ENCODE peak calls at places on chromosome 17, in ten cellular contexts. Z is body of pancreas, U is NB4, K is A549, R is transverse colon, Q is stomach, E is upper lobe of left lung, L is thyroid gland, V is sigmoid colon, C is testis. D is an unnamed sample.

GRCh38 chr17:74631468-74632195 is 8.1 kb upstream of the CD300E start:
- DNase-seq in Z (no peak), U (peak), K (no peak), R (no peak), Q (no peak), E (no peak), L (peak), V (no peak), C (no peak), D (no peak)

GRCh38 chr17:14373587-14374259 is 72.8 kb downstream of the HS3ST3B1 start:
- DNase-seq in Z (no peak), U (no peak), K (peak), R (no peak), Q (no peak), E (no peak), L (no peak), V (no peak), C (no peak), D (no peak)

GRCh38 chr17:36907407-36907806 is 29.9 kb upstream of the LHX1 start:
- DNase-seq in Z (no peak), U (no peak), K (no peak), R (no peak), Q (no peak), E (no peak), L (no peak), V (no peak), C (no peak), D (no peak)

GRCh38 chr17:29571883-29572681 is 3.6 kb downstream of the TP53I13 start:
- DNase-seq in Z (peak), U (peak), K (no peak), R (peak), Q (peak), E (no peak), L (peak), V (peak), C (peak), D (no peak)

GRCh38 chr17:33039874-33040273 is 48.2 kb downstream of the SPACA3 start:
- DNase-seq in Z (no peak), U (no peak), K (peak), R (no peak), Q (no peak), E (no peak), L (no peak), V (no peak), C (no peak), D (no peak)

GRCh38 chr17:40075216-40076100 is 12.7 kb downstream of the THRA start:
- DNase-seq in Z (peak), U (peak), K (peak), R (peak), Q (peak), E (no peak), L (peak), V (peak), C (peak), D (no peak)

GRCh38 chr17:75457047-75457654 is 716 bp downstream of the TMEM94 start:
- DNase-seq in Z (peak), U (peak), K (peak), R (no peak), Q (peak), E (peak), L (peak), V (no peak), C (peak), D (no peak)

GRCh38 chr17:56604691-56605090 is 11.2 kb downstream of the NOG start:
- DNase-seq in Z (no peak), U (peak), K (no peak), R (no peak), Q (no peak), E (no peak), L (no peak), V (no peak), C (no peak), D (no peak)

GRCh38 chr17:19288453-19288852 is 51.3 kb downstream of the EPN2 start:
- DNase-seq in Z (no peak), U (no peak), K (peak), R (no peak), Q (no peak), E (no peak), L (peak), V (no peak), C (no peak), D (no peak)

GRCh38 chr17:9671559-9671958 is 26.2 kb downstream of the USP43 start:
- DNase-seq in Z (no peak), U (no peak), K (no peak), R (no peak), Q (no peak), E (no peak), L (no peak), V (no peak), C (no peak), D (no peak)

GRCh38 chr17:32100971-32101631 is 41.2 kb upstream of the RHOT1 start:
- DNase-seq in Z (peak), U (no peak), K (no peak), R (peak), Q (peak), E (no peak), L (no peak), V (no peak), C (no peak), D (no peak)

GRCh38 chr17:3885970-3886369 is 6.9 kb downstream of the CAMKK1 start:
- DNase-seq in Z (no peak), U (peak), K (peak), R (no peak), Q (no peak), E (no peak), L (no peak), V (no peak), C (no peak), D (no peak)

GRCh38 chr17:63919311-63919723 is 678 bp upstream of the GH1 start:
- DNase-seq in Z (peak), U (peak), K (peak), R (peak), Q (peak), E (no peak), L (peak), V (peak), C (peak), D (peak)

GRCh38 chr17:40490289-40490853 is 11.1 kb downstream of the TNS4 start:
- DNase-seq in Z (peak), U (peak), K (peak), R (peak), Q (no peak), E (no peak), L (peak), V (peak), C (peak), D (no peak)

GRCh38 chr17:47776330-47777197 is 43.5 kb downstream of the TBX21 start:
- DNase-seq in Z (peak), U (peak), K (peak), R (peak), Q (no peak), E (no peak), L (no peak), V (no peak), C (no peak), D (peak)

GRCh38 chr17:42518755-42519545 is 17.1 kb upstream of the NAGLU start:
- DNase-seq in Z (peak), U (no peak), K (peak), R (peak), Q (peak), E (no peak), L (no peak), V (peak), C (peak), D (no peak)

GRCh38 chr17:63772801-63773271 is 561 bp downstream of the CCDC47 start:
- DNase-seq in Z (no peak), U (peak), K (peak), R (peak), Q (no peak), E (no peak), L (no peak), V (no peak), C (peak), D (no peak)

GRCh38 chr17:32486701-32487459 is at the start of gene CDK5R1:
- DNase-seq in Z (peak), U (peak), K (peak), R (peak), Q (peak), E (peak), L (peak), V (no peak), C (peak), D (peak)

GRCh38 chr17:62790554-62790953 is 17.6 kb downstream of the MARCHF10 start:
- DNase-seq in Z (no peak), U (no peak), K (peak), R (no peak), Q (no peak), E (no peak), L (no peak), V (no peak), C (no peak), D (no peak)

GRCh38 chr17:64502809-64503208 is 3.3 kb downstream of the DDX5 start:
- DNase-seq in Z (no peak), U (no peak), K (no peak), R (no peak), Q (no peak), E (no peak), L (no peak), V (no peak), C (no peak), D (no peak)

GRCh38 chr17:56570199-56570598 is 23.3 kb upstream of the NOG start:
- DNase-seq in Z (no peak), U (no peak), K (no peak), R (no peak), Q (no peak), E (no peak), L (no peak), V (no peak), C (no peak), D (no peak)

GRCh38 chr17:81646869-81647600 is 9.3 kb downstream of the PDE6G start:
- DNase-seq in Z (no peak), U (no peak), K (no peak), R (no peak), Q (no peak), E (no peak), L (no peak), V (no peak), C (no peak), D (no peak)

GRCh38 chr17:78993241-78993956 is 13.7 kb upstream of the LGALS3BP start:
- DNase-seq in Z (peak), U (peak), K (peak), R (peak), Q (peak), E (peak), L (peak), V (peak), C (peak), D (peak)

GRCh38 chr17:55845385-55845784 is 94.5 kb downstream of the PCTP start:
- DNase-seq in Z (peak), U (no peak), K (peak), R (peak), Q (peak), E (peak), L (peak), V (peak), C (peak), D (peak)

GRCh38 chr17:44214230-44214494 is 5.3 kb downstream of the UBTF start:
- DNase-seq in Z (no peak), U (no peak), K (no peak), R (no peak), Q (no peak), E (no peak), L (no peak), V (no peak), C (no peak), D (no peak)

GRCh38 chr17:68939195-68939594 is 16.0 kb downstream of the ABCA8 start:
- DNase-seq in Z (no peak), U (no peak), K (no peak), R (no peak), Q (no peak), E (no peak), L (no peak), V (no peak), C (no peak), D (no peak)

GRCh38 chr17:68942389-68942788 is 12.8 kb downstream of the ABCA8 start:
- DNase-seq in Z (no peak), U (no peak), K (no peak), R (no peak), Q (no peak), E (no peak), L (no peak), V (no peak), C (no peak), D (no peak)

GRCh38 chr17:68943123-68943811 is 11.9 kb downstream of the ABCA8 start:
- DNase-seq in Z (no peak), U (no peak), K (no peak), R (no peak), Q (no peak), E (no peak), L (no peak), V (no peak), C (no peak), D (no peak)

GRCh38 chr17:68937890-68938514 is 17.2 kb downstream of the ABCA8 start:
- DNase-seq in Z (no peak), U (no peak), K (no peak), R (no peak), Q (no peak), E (no peak), L (no peak), V (no peak), C (no peak), D (no peak)
- TF ChIP-seq POLR2A in Z (no peak), U (no peak), K (no peak), R (no peak), Q (no peak), E (no peak), L (no peak), V (no peak), C (no peak), D (no peak)

DNA sequence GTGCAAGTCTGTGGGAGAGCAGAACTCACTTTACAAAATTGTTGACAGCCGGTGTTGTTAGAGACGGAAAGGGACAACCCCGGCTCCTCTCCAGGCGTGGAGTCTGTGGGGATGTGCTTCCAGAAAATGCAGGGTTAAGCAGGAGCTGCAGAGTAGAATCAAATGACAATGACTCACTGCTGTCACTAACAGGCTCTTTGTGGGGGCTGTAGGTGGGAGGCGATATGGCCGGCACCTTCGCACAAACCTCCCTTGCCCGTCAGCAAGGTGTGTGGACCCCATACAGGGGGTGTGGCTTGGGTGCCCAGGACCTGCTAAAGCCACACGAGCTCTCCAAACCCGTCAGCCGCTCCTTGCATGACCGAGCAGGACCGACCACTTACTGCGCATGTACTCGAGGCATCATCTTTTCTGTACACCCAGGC is 5.8 kb downstream of the PDK2 start:
- DNase-seq in Z (peak), U (no peak), K (no peak), R (no peak), Q (no peak), E (no peak), L (peak), V (no peak), C (no peak), D (no peak)
- TF ChIP-seq POLR2A in Z (no peak), U (no peak), K (no peak), R (no peak), Q (no peak), E (no peak), L (no peak), V (no peak), C (no peak), D (no peak)

GRCh38 chr17:50172130-50172529 is 6.3 kb downstream of the SGCA start:
- DNase-seq in Z (no peak), U (no peak), K (no peak), R (no peak), Q (no peak), E (peak), L (no peak), V (no peak), C (no peak), D (no peak)
- TF ChIP-seq POLR2A in Z (no peak), U (no peak), K (no peak), R (no peak), Q (no peak), E (no peak), L (no peak), V (no peak), C (no peak), D (no peak)

GRCh38 chr17:58305626-58306025 is 23.0 kb downstream of the TSPOAP1 start:
- DNase-seq in Z (no peak), U (no peak), K (no peak), R (no peak), Q (peak), E (no peak), L (no peak), V (peak), C (no peak), D (peak)
- TF ChIP-seq POLR2A in Z (no peak), U (no peak), K (no peak), R (no peak), Q (no peak), E (no peak), L (no peak), V (no peak), C (no peak), D (no peak)

GRCh38 chr17:60744355-60744958 is 66.8 kb downstream of the BCAS3 start:
- DNase-seq in Z (no peak), U (no peak), K (no peak), R (no peak), Q (no peak), E (no peak), L (no peak), V (no peak), C (no peak), D (no peak)

GRCh38 chr17:60741031-60741430 is 63.4 kb downstream of the BCAS3 start:
- DNase-seq in Z (no peak), U (no peak), K (no peak), R (no peak), Q (no peak), E (no peak), L (no peak), V (no peak), C (no peak), D (no peak)

GRCh38 chr17:60743282-60743681 is 65.6 kb downstream of the BCAS3 start:
- DNase-seq in Z (no peak), U (no peak), K (no peak), R (no peak), Q (no peak), E (no peak), L (no peak), V (no peak), C (no peak), D (no peak)

GRCh38 chr17:60745544-60745943 is 67.9 kb downstream of the BCAS3 start:
- DNase-seq in Z (no peak), U (no peak), K (peak), R (no peak), Q (no peak), E (no peak), L (no peak), V (no peak), C (no peak), D (no peak)

DNA sequence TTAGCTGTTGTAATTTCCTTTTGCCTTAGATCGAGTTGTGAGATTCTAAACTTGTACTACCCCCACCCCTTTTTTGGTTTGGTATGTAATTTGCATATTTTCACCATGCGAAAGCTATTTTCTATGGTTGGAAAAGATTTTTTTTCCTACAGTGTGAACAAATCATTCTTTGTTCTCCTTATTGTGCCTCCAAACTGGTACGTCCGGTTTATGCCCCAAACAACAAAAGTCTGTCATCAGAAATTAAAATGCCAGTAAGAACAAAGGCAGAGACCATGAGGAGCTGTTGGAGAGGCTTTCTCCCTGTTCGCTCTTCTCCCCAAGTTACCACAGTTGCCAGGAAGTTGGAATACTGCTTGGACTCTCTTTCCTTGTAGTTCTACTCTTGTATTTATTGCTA is 66.2 kb downstream of the BCAS3 start:
- DNase-seq in Z (peak), U (no peak), K (no peak), R (no peak), Q (no peak), E (no peak), L (no peak), V (no peak), C (no peak), D (no peak)
- TF ChIP-seq POLR2A in Z (peak), U (no peak), K (no peak), R (no peak), Q (no peak), E (no peak), L (no peak), V (no peak), C (no peak), D (no peak)

DNA sequence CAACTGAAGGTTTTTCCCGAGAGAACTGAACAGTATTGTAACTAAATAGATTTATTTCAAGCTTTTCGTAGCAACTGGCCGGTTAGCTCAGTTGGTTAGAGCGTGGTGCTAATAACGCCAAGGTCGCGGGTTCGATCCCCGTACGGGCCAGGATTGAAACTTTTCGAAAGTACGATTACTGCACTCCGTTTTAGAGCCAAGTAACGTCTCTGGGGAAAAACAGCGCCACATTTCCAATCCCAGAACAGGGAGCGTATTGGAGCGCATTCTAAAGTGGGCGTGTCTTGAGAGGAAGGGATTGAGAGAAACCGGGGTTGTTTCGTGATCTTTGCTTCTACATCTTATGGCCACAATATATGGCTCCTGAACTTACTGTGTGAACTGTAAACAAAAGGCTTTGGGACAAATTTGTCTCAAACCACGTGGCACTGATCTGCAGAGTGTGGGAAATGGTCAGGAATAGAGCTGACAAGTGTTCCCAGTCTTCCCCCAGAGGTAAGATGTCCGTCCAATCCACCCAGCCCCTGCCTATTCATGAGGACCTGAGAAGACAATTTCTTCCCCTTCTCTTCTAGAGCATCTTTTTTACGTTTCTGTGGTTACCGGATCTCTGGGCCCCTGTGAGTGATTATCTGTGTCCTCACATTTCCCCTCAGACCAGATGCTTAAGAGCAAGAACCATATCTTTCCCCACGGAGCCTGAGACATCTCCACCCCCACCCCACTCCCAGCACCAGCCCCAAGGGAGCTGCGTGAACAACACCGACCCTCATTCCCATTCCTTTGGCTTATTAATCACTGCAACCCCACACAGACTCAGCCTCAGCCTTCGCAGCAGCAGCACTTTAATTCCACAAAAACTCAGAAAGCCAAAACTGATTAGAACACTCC is 2.2 kb downstream of the BORCS6 start:
- DNase-seq in Z (peak), U (peak), K (peak), R (peak), Q (peak), E (no peak), L (peak), V (peak), C (peak), D (no peak)
- TF ChIP-seq POLR2A in Z (peak), U (no peak), K (peak), R (peak), Q (no peak), E (no peak), L (no peak), V (peak), C (no peak), D (peak)

D was measured in GM12891.